ENCODE peak calls at places on chromosomes 2 and 18, in ten cellular contexts. One of them, this sample, is unnamed.

GRCh38 chr2:133377021-133377481 is 191.2 kb downstream of the NCKAP5 start:
- DNase-seq in fibroblast of mammary gland: no peak
- DNase-seq in endothelial cell: no peak
- DNase-seq in AG10803: peak
- DNase-seq in Caco-2: no peak
- DNase-seq in body of pancreas: no peak
- DNase-seq in PC-9: no peak
- DNase-seq in heart left ventricle: no peak
- DNase-seq in cardiac fibroblast: peak
- DNase-seq in progenitor cell of endocrine pancreas: no peak
- DNase-seq in this sample: no peak

GRCh38 chr2:88180594-88181240 is 10.6 kb downstream of the THNSL2 start:
- DNase-seq in AG10803: peak
- DNase-seq in endothelial cell: no peak
- DNase-seq in PC-9: no peak
- DNase-seq in heart left ventricle: no peak
- DNase-seq in fibroblast of mammary gland: peak
- DNase-seq in progenitor cell of endocrine pancreas: no peak
- DNase-seq in cardiac fibroblast: no peak
- DNase-seq in body of pancreas: no peak
- DNase-seq in Caco-2: no peak
- DNase-seq in this sample: no peak

GRCh38 chr2:200862532-200863000 is 1.9 kb downstream of the CLK1 start:
- DNase-seq in heart left ventricle: peak
- DNase-seq in Caco-2: peak
- DNase-seq in AG10803: peak
- DNase-seq in PC-9: peak
- DNase-seq in cardiac fibroblast: peak
- DNase-seq in body of pancreas: peak
- DNase-seq in fibroblast of mammary gland: peak
- DNase-seq in endothelial cell: no peak
- DNase-seq in progenitor cell of endocrine pancreas: no peak
- DNase-seq in this sample: peak

GRCh38 chr2:24021122-24021998 is 11.5 kb downstream of the MFSD2B start:
- DNase-seq in fibroblast of mammary gland: no peak
- DNase-seq in Caco-2: peak
- DNase-seq in progenitor cell of endocrine pancreas: no peak
- DNase-seq in heart left ventricle: no peak
- DNase-seq in body of pancreas: peak
- DNase-seq in PC-9: peak
- DNase-seq in endothelial cell: peak
- DNase-seq in AG10803: no peak
- DNase-seq in cardiac fibroblast: no peak
- DNase-seq in this sample: no peak

GRCh38 chr2:159455330-159455918 is 160.9 kb downstream of the BAZ2B start:
- DNase-seq in endothelial cell: no peak
- DNase-seq in progenitor cell of endocrine pancreas: no peak
- DNase-seq in PC-9: no peak
- DNase-seq in fibroblast of mammary gland: peak
- DNase-seq in Caco-2: no peak
- DNase-seq in AG10803: no peak
- DNase-seq in cardiac fibroblast: no peak
- DNase-seq in heart left ventricle: no peak
- DNase-seq in body of pancreas: no peak
- DNase-seq in this sample: no peak

GRCh38 chr2:136727973-136728699 is 37.2 kb upstream of the THSD7B start:
- DNase-seq in progenitor cell of endocrine pancreas: no peak
- DNase-seq in endothelial cell: no peak
- DNase-seq in AG10803: no peak
- DNase-seq in body of pancreas: no peak
- DNase-seq in cardiac fibroblast: no peak
- DNase-seq in Caco-2: no peak
- DNase-seq in PC-9: no peak
- DNase-seq in heart left ventricle: no peak
- DNase-seq in fibroblast of mammary gland: no peak
- DNase-seq in this sample: no peak

GRCh38 chr2:65281626-65282351 is 54.2 kb downstream of the ACTR2 start:
- DNase-seq in fibroblast of mammary gland: peak
- DNase-seq in heart left ventricle: peak
- DNase-seq in endothelial cell: no peak
- DNase-seq in AG10803: peak
- DNase-seq in cardiac fibroblast: peak
- DNase-seq in PC-9: no peak
- DNase-seq in progenitor cell of endocrine pancreas: no peak
- DNase-seq in Caco-2: no peak
- DNase-seq in body of pancreas: peak
- DNase-seq in this sample: no peak

GRCh38 chr2:240479561-240479960 is 44.1 kb downstream of the GPC1 start:
- DNase-seq in PC-9: no peak
- DNase-seq in body of pancreas: no peak
- DNase-seq in heart left ventricle: no peak
- DNase-seq in progenitor cell of endocrine pancreas: no peak
- DNase-seq in Caco-2: no peak
- DNase-seq in cardiac fibroblast: no peak
- DNase-seq in endothelial cell: no peak
- DNase-seq in fibroblast of mammary gland: no peak
- DNase-seq in AG10803: no peak
- DNase-seq in this sample: peak

GRCh38 chr2:128622371-128622770 is 303.7 kb upstream of the HS6ST1 start:
- DNase-seq in Caco-2: no peak
- DNase-seq in body of pancreas: no peak
- DNase-seq in cardiac fibroblast: no peak
- DNase-seq in PC-9: no peak
- DNase-seq in progenitor cell of endocrine pancreas: no peak
- DNase-seq in fibroblast of mammary gland: no peak
- DNase-seq in AG10803: no peak
- DNase-seq in heart left ventricle: peak
- DNase-seq in endothelial cell: no peak
- DNase-seq in this sample: no peak

GRCh38 chr2:128386066-128386465 is 67.4 kb upstream of the HS6ST1 start:
- DNase-seq in cardiac fibroblast: no peak
- DNase-seq in progenitor cell of endocrine pancreas: no peak
- DNase-seq in Caco-2: no peak
- DNase-seq in endothelial cell: no peak
- DNase-seq in AG10803: no peak
- DNase-seq in fibroblast of mammary gland: no peak
- DNase-seq in body of pancreas: peak
- DNase-seq in heart left ventricle: no peak
- DNase-seq in PC-9: no peak
- DNase-seq in this sample: no peak

GRCh38 chr18:908631-909621 is 4.3 kb downstream of the ADCYAP1 start:
- DNase-seq in AG10803: no peak
- DNase-seq in fibroblast of mammary gland: no peak
- DNase-seq in progenitor cell of endocrine pancreas: no peak
- DNase-seq in cardiac fibroblast: peak
- DNase-seq in body of pancreas: no peak
- DNase-seq in endothelial cell: peak
- DNase-seq in PC-9: no peak
- DNase-seq in Caco-2: no peak
- DNase-seq in heart left ventricle: no peak
- DNase-seq in this sample: no peak

GRCh38 chr18:48886520-48887293 is 64.1 kb downstream of the SMAD7 start:
- DNase-seq in fibroblast of mammary gland: no peak
- DNase-seq in Caco-2: no peak
- DNase-seq in body of pancreas: no peak
- DNase-seq in AG10803: no peak
- DNase-seq in endothelial cell: no peak
- DNase-seq in cardiac fibroblast: no peak
- DNase-seq in progenitor cell of endocrine pancreas: no peak
- DNase-seq in PC-9: no peak
- DNase-seq in heart left ventricle: no peak
- DNase-seq in this sample: no peak

GRCh38 chr2:112155331-112156151 is 17.4 kb downstream of the FBLN7 start:
- DNase-seq in heart left ventricle: no peak
- DNase-seq in AG10803: no peak
- DNase-seq in cardiac fibroblast: no peak
- DNase-seq in Caco-2: no peak
- DNase-seq in body of pancreas: no peak
- DNase-seq in progenitor cell of endocrine pancreas: no peak
- DNase-seq in PC-9: no peak
- DNase-seq in endothelial cell: no peak
- DNase-seq in fibroblast of mammary gland: no peak
- DNase-seq in this sample: no peak

GRCh38 chr2:101502095-101502494 is 27.2 kb upstream of the RFX8 start:
- DNase-seq in progenitor cell of endocrine pancreas: no peak
- DNase-seq in cardiac fibroblast: no peak
- DNase-seq in PC-9: no peak
- DNase-seq in endothelial cell: no peak
- DNase-seq in body of pancreas: no peak
- DNase-seq in AG10803: no peak
- DNase-seq in Caco-2: no peak
- DNase-seq in heart left ventricle: no peak
- DNase-seq in fibroblast of mammary gland: no peak
- DNase-seq in this sample: no peak

GRCh38 chr2:241483305-241483704 is 25.1 kb downstream of the STK25 start:
- DNase-seq in cardiac fibroblast: no peak
- DNase-seq in progenitor cell of endocrine pancreas: no peak
- DNase-seq in PC-9: no peak
- DNase-seq in endothelial cell: no peak
- DNase-seq in heart left ventricle: no peak
- DNase-seq in fibroblast of mammary gland: no peak
- DNase-seq in AG10803: no peak
- DNase-seq in body of pancreas: no peak
- DNase-seq in Caco-2: no peak
- DNase-seq in this sample: no peak

GRCh38 chr2:82508702-82509101 is 1950.4 kb downstream of the SUCLG1 start:
- DNase-seq in heart left ventricle: no peak
- DNase-seq in body of pancreas: no peak
- DNase-seq in endothelial cell: no peak
- DNase-seq in PC-9: no peak
- DNase-seq in AG10803: no peak
- DNase-seq in Caco-2: no peak
- DNase-seq in fibroblast of mammary gland: no peak
- DNase-seq in cardiac fibroblast: no peak
- DNase-seq in progenitor cell of endocrine pancreas: no peak
- DNase-seq in this sample: no peak

GRCh38 chr18:59846814-59847490 is 52.8 kb upstream of the PMAIP1 start:
- DNase-seq in PC-9: peak
- DNase-seq in cardiac fibroblast: peak
- DNase-seq in AG10803: peak
- DNase-seq in endothelial cell: no peak
- DNase-seq in progenitor cell of endocrine pancreas: no peak
- DNase-seq in body of pancreas: no peak
- DNase-seq in fibroblast of mammary gland: peak
- DNase-seq in Caco-2: peak
- DNase-seq in heart left ventricle: no peak
- DNase-seq in this sample: no peak

DNA sequence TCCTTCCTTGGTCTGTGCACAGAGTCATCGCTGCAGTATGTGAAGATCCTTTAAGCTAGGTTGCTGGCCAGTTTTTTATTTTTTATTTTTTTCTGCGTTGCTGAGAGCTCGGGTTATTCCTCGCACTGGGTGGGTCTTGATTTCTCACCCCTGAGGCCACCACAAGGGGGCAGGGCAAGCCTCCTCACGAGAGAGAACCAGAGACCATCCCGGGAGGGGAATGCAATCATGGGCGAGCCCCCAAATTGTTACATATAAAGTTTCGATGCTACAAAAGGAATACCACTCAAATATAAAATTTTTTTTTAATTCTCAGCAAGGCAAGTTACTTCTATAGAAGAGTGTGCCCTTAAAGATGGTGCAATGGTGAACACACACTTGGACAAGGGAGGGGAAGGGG is 24.9 kb downstream of the HTR2B start:
- DNase-seq in Caco-2: no peak
- DNase-seq in PC-9: no peak
- DNase-seq in endothelial cell: peak
- DNase-seq in progenitor cell of endocrine pancreas: no peak
- DNase-seq in body of pancreas: no peak
- DNase-seq in cardiac fibroblast: peak
- DNase-seq in heart left ventricle: no peak
- DNase-seq in fibroblast of mammary gland: no peak
- DNase-seq in AG10803: no peak
- DNase-seq in this sample: no peak
- TF ChIP-seq CTCF in Caco-2: no peak
- TF ChIP-seq CTCF in PC-9: no peak
- TF ChIP-seq CTCF in endothelial cell: no peak
- TF ChIP-seq CTCF in progenitor cell of endocrine pancreas: no peak
- TF ChIP-seq CTCF in body of pancreas: no peak
- TF ChIP-seq CTCF in cardiac fibroblast: no peak
- TF ChIP-seq CTCF in heart left ventricle: no peak
- TF ChIP-seq CTCF in fibroblast of mammary gland: no peak
- TF ChIP-seq CTCF in AG10803: no peak
- TF ChIP-seq CTCF in this sample: no peak

DNA sequence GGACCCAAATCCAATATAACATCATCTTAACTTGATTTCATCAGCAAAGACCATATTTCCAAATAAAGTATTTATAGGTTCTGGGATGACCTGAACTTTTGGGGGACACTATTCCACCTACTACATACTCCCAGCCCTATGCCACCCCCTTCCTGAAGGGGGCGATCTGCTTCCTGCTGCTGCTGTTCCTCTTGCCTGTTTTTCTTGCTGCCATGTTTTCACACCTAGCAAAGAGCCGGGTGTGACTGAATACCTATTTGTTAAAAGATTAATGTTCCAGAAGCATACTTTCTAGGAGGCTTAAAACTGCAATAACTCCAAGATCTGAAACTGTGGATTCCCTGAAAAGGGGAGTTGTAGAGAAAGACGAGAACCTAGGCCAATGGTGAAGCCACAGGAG is 89.7 kb downstream of the ICOS start:
- DNase-seq in heart left ventricle: no peak
- DNase-seq in fibroblast of mammary gland: no peak
- DNase-seq in body of pancreas: no peak
- DNase-seq in AG10803: no peak
- DNase-seq in endothelial cell: no peak
- DNase-seq in cardiac fibroblast: no peak
- DNase-seq in Caco-2: no peak
- DNase-seq in PC-9: no peak
- DNase-seq in progenitor cell of endocrine pancreas: no peak
- DNase-seq in this sample: no peak
- TF ChIP-seq CTCF in heart left ventricle: no peak
- TF ChIP-seq CTCF in fibroblast of mammary gland: peak
- TF ChIP-seq CTCF in body of pancreas: no peak
- TF ChIP-seq CTCF in AG10803: peak
- TF ChIP-seq CTCF in endothelial cell: peak
- TF ChIP-seq CTCF in cardiac fibroblast: peak
- TF ChIP-seq CTCF in Caco-2: peak
- TF ChIP-seq CTCF in PC-9: no peak
- TF ChIP-seq CTCF in progenitor cell of endocrine pancreas: peak
- TF ChIP-seq CTCF in this sample: no peak

GRCh38 chr2:232843860-232844259 is 26.2 kb upstream of the SNORC start:
- DNase-seq in cardiac fibroblast: no peak
- DNase-seq in Caco-2: no peak
- DNase-seq in body of pancreas: no peak
- DNase-seq in progenitor cell of endocrine pancreas: no peak
- DNase-seq in fibroblast of mammary gland: no peak
- DNase-seq in heart left ventricle: no peak
- DNase-seq in endothelial cell: peak
- DNase-seq in AG10803: no peak
- DNase-seq in PC-9: no peak
- DNase-seq in this sample: no peak
- TF ChIP-seq CTCF in cardiac fibroblast: no peak
- TF ChIP-seq CTCF in Caco-2: peak
- TF ChIP-seq CTCF in body of pancreas: no peak
- TF ChIP-seq CTCF in progenitor cell of endocrine pancreas: no peak
- TF ChIP-seq CTCF in fibroblast of mammary gland: no peak
- TF ChIP-seq CTCF in heart left ventricle: peak
- TF ChIP-seq CTCF in endothelial cell: no peak
- TF ChIP-seq CTCF in AG10803: peak
- TF ChIP-seq CTCF in PC-9: peak
- TF ChIP-seq CTCF in this sample: no peak

GRCh38 chr18:65901522-65901921 is 150.7 kb downstream of the CDH7 start:
- DNase-seq in Caco-2: no peak
- DNase-seq in cardiac fibroblast: no peak
- DNase-seq in AG10803: no peak
- DNase-seq in PC-9: no peak
- DNase-seq in progenitor cell of endocrine pancreas: no peak
- DNase-seq in body of pancreas: no peak
- DNase-seq in fibroblast of mammary gland: no peak
- DNase-seq in endothelial cell: no peak
- DNase-seq in heart left ventricle: no peak
- DNase-seq in this sample: no peak

GRCh38 chr18:65897292-65897691 is 146.5 kb downstream of the CDH7 start:
- DNase-seq in AG10803: no peak
- DNase-seq in progenitor cell of endocrine pancreas: no peak
- DNase-seq in body of pancreas: no peak
- DNase-seq in fibroblast of mammary gland: no peak
- DNase-seq in Caco-2: no peak
- DNase-seq in cardiac fibroblast: no peak
- DNase-seq in PC-9: no peak
- DNase-seq in heart left ventricle: no peak
- DNase-seq in endothelial cell: no peak
- DNase-seq in this sample: no peak
- TF ChIP-seq CTCF in AG10803: no peak
- TF ChIP-seq CTCF in progenitor cell of endocrine pancreas: no peak
- TF ChIP-seq CTCF in body of pancreas: no peak
- TF ChIP-seq CTCF in fibroblast of mammary gland: no peak
- TF ChIP-seq CTCF in Caco-2: no peak
- TF ChIP-seq CTCF in cardiac fibroblast: no peak
- TF ChIP-seq CTCF in PC-9: no peak
- TF ChIP-seq CTCF in heart left ventricle: no peak
- TF ChIP-seq CTCF in endothelial cell: no peak
- TF ChIP-seq CTCF in this sample: no peak